ENCODE peak calls at places on chromosomes 16 and 17, in nine cellular contexts. A is GM10248; N is activated naive CD4-positive, alpha-beta T cell; R is midbrain; W is non-pigmented ciliary epithelial cell; L is stimulated activated CD8-positive, alpha-beta memory T cell treated with anti-CD3 and anti-CD28 coated beads, Interleukin-7, amount 100 ng/mL, for 1 hour; P is activated T-cell treated with anti-CD3 and anti-CD28 coated beads, Interleukin-2, amount 50 U/mL, for 72 hours; Z is mesenchymal stem cell; H is type B pancreatic cell. F is an unnamed sample.

GRCh38 chr17:2346475-2346874 is 9.2 kb downstream of the SGSM2 start:
- DNase-seq in P (no peak), N (no peak), Z (no peak), W (no peak), R (no peak), H (no peak), A (no peak), L (no peak), F (no peak)

GRCh38 chr17:81387235-81388060 is 7.8 kb upstream of the BAHCC1 start:
- DNase-seq in N (no peak), H (no peak), A (peak), P (peak), Z (peak), W (no peak), L (no peak), R (peak), F (peak)

GRCh38 chr17:31758646-31759045 is 100.4 kb downstream of the COPRS start:
- DNase-seq in N (no peak), Z (peak), W (no peak), H (no peak), L (no peak), R (no peak), A (no peak), P (no peak), F (no peak)

GRCh38 chr16:2952679-2953078 is 11.4 kb upstream of the KREMEN2 start:
- DNase-seq in P (no peak), W (no peak), R (no peak), N (no peak), Z (no peak), A (no peak), L (no peak), H (no peak), F (no peak)

GRCh38 chr17:42653179-42654124 is 5.6 kb upstream of the TUBG2 start:
- DNase-seq in P (no peak), N (no peak), H (no peak), L (no peak), A (peak), Z (peak), R (peak), W (no peak), F (no peak)

GRCh38 chr17:75909812-75910274 is 5.2 kb upstream of the MRPL38 start:
- DNase-seq in H (no peak), P (no peak), W (no peak), N (no peak), Z (no peak), R (no peak), A (no peak), L (no peak), F (no peak)

GRCh38 chr16:27676807-27677206 is 126.9 kb downstream of the KATNIP start:
- DNase-seq in P (no peak), W (peak), H (no peak), N (no peak), R (no peak), A (no peak), L (no peak), Z (peak), F (no peak)

GRCh38 chr17:72775914-72776313 is 316.6 kb downstream of the SLC39A11 start:
- DNase-seq in N (no peak), H (no peak), A (no peak), L (no peak), Z (no peak), R (no peak), W (no peak), P (no peak), F (no peak)

GRCh38 chr16:82660078-82660645 is 33.4 kb downstream of the CDH13 start:
- DNase-seq in Z (peak), H (no peak), P (peak), L (no peak), A (no peak), N (no peak), W (no peak), R (no peak), F (peak)

GRCh38 chr16:61929801-61930200 is 106.4 kb downstream of the CDH8 start:
- DNase-seq in H (no peak), Z (no peak), N (no peak), P (no peak), W (no peak), A (no peak), R (no peak), L (no peak), F (no peak)

GRCh38 chr17:10705727-10706126 is 8.3 kb downstream of the ADPRM start:
- DNase-seq in P (no peak), R (no peak), A (no peak), L (no peak), H (no peak), Z (no peak), N (no peak), W (no peak), F (no peak)

GRCh38 chr17:79165296-79165695 is 90.7 kb downstream of the ENGASE start:
- DNase-seq in Z (no peak), N (no peak), R (no peak), L (no peak), P (no peak), W (no peak), H (no peak), A (no peak), F (no peak)

F was measured in stimulated activated naive CD8-positive, alpha-beta T cell treated with anti-CD3 and anti-CD28 coated beads, Interleukin-15, Interleukin-2, amounts not matched to agents 100 U/mL and 50 U/mL, for 24 hours.